ENCODE peak calls at places on chromosomes 6 and 20, in eight cellular contexts. D, H, O, Z, G, X, L and Q are unnamed samples.

GRCh38 chr6:2155206-2155605 is 90.2 kb downstream of the GMDS start:
- DNase-seq in X (no peak), G (no peak), H (no peak), O (no peak), L (no peak), Z (no peak), D (no peak), Q (peak)

GRCh38 chr6:119353696-119354095 is 4.1 kb upstream of the MAN1A1 start:
- DNase-seq in X (no peak), D (no peak), L (no peak), O (no peak), G (no peak), H (no peak), Z (no peak), Q (no peak)

GRCh38 chr6:25675172-25675571 is 23.2 kb downstream of the SCGN start:
- DNase-seq in Z (no peak), O (no peak), G (no peak), H (no peak), X (no peak), L (no peak), D (no peak), Q (no peak)

GRCh38 chr6:132964101-132964867 is 149.9 kb downstream of the RPS12 start:
- DNase-seq in Z (no peak), H (no peak), D (no peak), L (peak), G (no peak), X (no peak), O (no peak), Q (peak)

GRCh38 chr6:170294813-170295518 is 4.1 kb upstream of the DLL1 start:
- DNase-seq in X (no peak), O (no peak), H (no peak), G (no peak), L (no peak), Z (no peak), D (no peak), Q (no peak)

GRCh38 chr6:89079611-89080213 is 839 bp upstream of the PNRC1 start:
- DNase-seq in X (peak), L (peak), Z (peak), G (peak), O (peak), D (peak), H (no peak), Q (peak)

GRCh38 chr6:70398783-70399730 is 14.3 kb upstream of the FAM135A start:
- DNase-seq in O (no peak), L (no peak), H (no peak), Z (no peak), G (peak), D (no peak), X (no peak), Q (no peak)

GRCh38 chr6:157513004-157513603 is 132.1 kb downstream of the ZDHHC14 start:
- DNase-seq in H (no peak), D (no peak), L (no peak), X (no peak), G (no peak), O (no peak), Z (no peak), Q (no peak)

GRCh38 chr20:47500554-47500953 is 1.1 kb upstream of the NCOA3 start:
- DNase-seq in O (no peak), H (no peak), D (no peak), Z (no peak), X (no peak), G (no peak), L (no peak), Q (no peak)

GRCh38 chr6:159819932-159820640 is 20.0 kb downstream of the PNLDC1 start:
- DNase-seq in H (no peak), Z (no peak), L (no peak), D (no peak), X (no peak), G (peak), O (peak), Q (no peak)

GRCh38 chr6:149168968-149169367 is 148.5 kb upstream of the TAB2 start:
- DNase-seq in O (no peak), D (no peak), Z (no peak), H (no peak), L (no peak), G (no peak), X (no peak), Q (no peak)

GRCh38 chr20:63009044-63009961 is 2.5 kb upstream of the BHLHE23 start:
- DNase-seq in D (peak), L (peak), H (no peak), O (peak), X (peak), G (peak), Z (peak), Q (peak)

GRCh38 chr20:59828478-59829414 is 104.7 kb downstream of the SYCP2 start:
- DNase-seq in Z (no peak), H (no peak), L (no peak), D (no peak), G (no peak), O (no peak), X (no peak), Q (no peak)

GRCh38 chr20:22652685-22653568 is 68.6 kb upstream of the FOXA2 start:
- DNase-seq in G (no peak), D (no peak), H (no peak), X (no peak), O (no peak), Z (no peak), L (no peak), Q (no peak)

GRCh38 chr6:170257376-170257775 is 33.5 kb downstream of the DLL1 start:
- DNase-seq in H (no peak), D (no peak), L (no peak), G (no peak), X (no peak), O (no peak), Z (no peak), Q (no peak)

GRCh38 chr6:39154705-39155104 is 39.7 kb upstream of the SAYSD1 start:
- DNase-seq in D (no peak), H (no peak), L (no peak), G (no peak), X (no peak), Z (no peak), O (no peak), Q (no peak)

GRCh38 chr20:30168025-30168799 is 1089.3 kb upstream of the DEFB115 start:
- DNase-seq in D (peak), Z (no peak), O (peak), L (no peak), H (no peak), X (peak), G (peak), Q (no peak)

GRCh38 chr6:98831057-98832031 is 3.0 kb upstream of the POU3F2 start:
- DNase-seq in X (no peak), D (peak), H (no peak), L (no peak), O (no peak), Z (no peak), G (no peak), Q (peak)

GRCh38 chr6:42007753-42008528 is 42.4 kb upstream of the TAF8 start:
- DNase-seq in X (no peak), L (no peak), Z (peak), D (no peak), G (no peak), H (no peak), O (peak), Q (no peak)

GRCh38 chr6:88044530-88044929 is 3.1 kb upstream of the SPACA1 start:
- DNase-seq in H (no peak), X (no peak), Z (no peak), O (no peak), L (no peak), D (no peak), G (no peak), Q (no peak)

GRCh38 chr6:47420394-47421371 is 56.9 kb upstream of the CD2AP start:
- DNase-seq in G (no peak), D (no peak), L (no peak), O (no peak), X (no peak), H (no peak), Z (no peak), Q (no peak)

GRCh38 chr20:61516398-61517208 is 264.5 kb downstream of the CDH4 start:
- DNase-seq in D (no peak), H (no peak), X (no peak), G (no peak), O (no peak), L (no peak), Z (no peak), Q (no peak)

GRCh38 chr6:96761794-96762193 is 75.5 kb downstream of the GPR63 start:
- DNase-seq in G (no peak), X (no peak), H (no peak), D (no peak), O (no peak), L (no peak), Z (no peak), Q (no peak)

GRCh38 chr20:1265916-1266166 is 253 bp upstream of the SNPH start:
- DNase-seq in O (no peak), G (no peak), D (no peak), H (no peak), Z (no peak), L (no peak), X (no peak), Q (no peak)